ENCODE peak calls at places on chromosomes 11 and 22, in ten cellular contexts. I, E, F, O, J, Z, K, W, P and N are unnamed samples.

GRCh38 chr22:36037102-36037758 is 8.6 kb upstream of the RBFOX2 start:
- DNase-seq in F (no peak), J (no peak), O (no peak), E (no peak), K (no peak), W (no peak), Z (no peak), P (no peak), I (no peak), N (no peak)

GRCh38 chr11:66187453-66187852 is 81.0 kb upstream of the RAB1B start:
- DNase-seq in E (no peak), Z (no peak), O (no peak), K (no peak), P (no peak), I (no peak), F (no peak), J (no peak), W (no peak), N (no peak)

GRCh38 chr11:8291421-8292350 is 28.0 kb upstream of the LMO1 start:
- DNase-seq in O (no peak), Z (no peak), E (no peak), P (no peak), J (no peak), W (no peak), K (no peak), I (no peak), F (no peak), N (no peak)

GRCh38 chr11:124608146-124608545 is 3.1 kb upstream of the PANX3 start:
- DNase-seq in J (no peak), K (no peak), P (no peak), Z (no peak), W (no peak), F (no peak), I (no peak), O (no peak), E (no peak), N (no peak)

GRCh38 chr11:112294688-112295340 is 34.2 kb upstream of the PLET1 start:
- DNase-seq in F (no peak), K (no peak), W (no peak), I (no peak), E (no peak), P (peak; percentile 62), J (no peak), Z (no peak), O (no peak), N (no peak)

GRCh38 chr11:22830082-22830414 is 447 bp upstream of the SVIP start:
- DNase-seq in O (no peak), Z (no peak), E (no peak), I (no peak), F (no peak), K (no peak), P (no peak), J (no peak), W (no peak), N (no peak)

GRCh38 chr11:18384157-18384641 is 10.2 kb upstream of the LDHA start:
- DNase-seq in E (peak; percentile 69), P (peak; percentile 85), O (peak; percentile 94), W (peak; percentile 79), K (peak; percentile 81), I (peak; percentile 63), J (no peak), F (peak; percentile 87), Z (peak; percentile 91), N (peak; percentile 84)

GRCh38 chr11:68049509-68050370 is 10.9 kb downstream of the TCIRG1 start:
- DNase-seq in P (peak; percentile 41), O (no peak), I (no peak), K (peak; percentile 36), F (no peak), E (no peak), W (no peak), J (no peak), Z (no peak), N (no peak)

GRCh38 chr11:75797116-75797515 is 17.9 kb upstream of the UVRAG start:
- DNase-seq in F (no peak), O (no peak), P (no peak), J (no peak), Z (no peak), W (no peak), E (no peak), K (no peak), I (no peak), N (no peak)

GRCh38 chr11:4626207-4627105 is 10.8 kb upstream of the OR51D1 start:
- DNase-seq in Z (peak; percentile 69), W (peak; percentile 67), I (peak; percentile 64), P (peak; percentile 41), K (peak; percentile 83), O (peak; percentile 82), E (peak; percentile 65), F (peak; percentile 83), J (peak; percentile 60), N (peak; percentile 32)

GRCh38 chr11:61899146-61899841 is 7.9 kb upstream of the FADS3 start:
- DNase-seq in O (peak; percentile 79), Z (peak; percentile 71), P (peak; percentile 51), I (peak; percentile 87), W (peak; percentile 86), F (peak; percentile 90), E (peak; percentile 84), K (peak; percentile 72), J (peak; percentile 41), N (no peak)

GRCh38 chr22:40000171-40000570 is 5.4 kb downstream of the FAM83F start:
- DNase-seq in I (no peak), P (no peak), J (no peak), E (no peak), Z (no peak), W (no peak), F (no peak), K (no peak), O (no peak), N (no peak)

GRCh38 chr11:706439-706956 is 467 bp downstream of the EPS8L2 start:
- DNase-seq in O (peak; percentile 34), J (no peak), Z (peak; percentile 87), E (no peak), W (peak; percentile 67), K (peak; percentile 56), F (peak; percentile 54), I (peak; percentile 52), P (peak; percentile 54), N (no peak)
- H3K4me3 ChIP-seq in O (peak overlapping the region; percentile 57), J (peak overlapping the region; percentile 58), Z (peak overlapping the region; percentile 87), E (peak overlapping the region; percentile 54), W (peak overlapping the region; percentile 70), K (peak overlapping the region; percentile 63), F (peak overlapping the region; percentile 71), I (peak overlapping the region; percentile 56), P (peak overlapping the region; percentile 72), N (peak overlapping the region; percentile 67)

GRCh38 chr22:37281646-37282384 is 493 bp upstream of the CYTH4 start:
- DNase-seq in W (no peak), K (no peak), E (no peak), O (no peak), I (no peak), F (no peak), J (no peak), P (no peak), Z (peak; percentile 37), N (no peak)
- H3K4me3 ChIP-seq in W (no peak overlapping the region), K (no peak overlapping the region), E (no peak overlapping the region), O (no peak overlapping the region), I (peak overlapping the region; percentile 47), F (no peak overlapping the region), J (no peak overlapping the region), P (no peak overlapping the region), Z (no peak overlapping the region), N (no peak overlapping the region)

GRCh38 chr22:48575567-48576332 is 1251.9 kb downstream of the BRD1 start:
- DNase-seq in J (no peak), E (no peak), Z (no peak), O (no peak), P (no peak), F (no peak), K (no peak), W (no peak), I (no peak), N (no peak)
- H3K4me3 ChIP-seq in J (no peak overlapping the region), E (no peak overlapping the region), Z (no peak overlapping the region), O (no peak overlapping the region), P (no peak overlapping the region), F (peak overlapping the region; percentile 7), K (no peak overlapping the region), W (peak overlapping the region; percentile 28), I (peak overlapping the region; percentile 40), N (no peak overlapping the region)

DNA sequence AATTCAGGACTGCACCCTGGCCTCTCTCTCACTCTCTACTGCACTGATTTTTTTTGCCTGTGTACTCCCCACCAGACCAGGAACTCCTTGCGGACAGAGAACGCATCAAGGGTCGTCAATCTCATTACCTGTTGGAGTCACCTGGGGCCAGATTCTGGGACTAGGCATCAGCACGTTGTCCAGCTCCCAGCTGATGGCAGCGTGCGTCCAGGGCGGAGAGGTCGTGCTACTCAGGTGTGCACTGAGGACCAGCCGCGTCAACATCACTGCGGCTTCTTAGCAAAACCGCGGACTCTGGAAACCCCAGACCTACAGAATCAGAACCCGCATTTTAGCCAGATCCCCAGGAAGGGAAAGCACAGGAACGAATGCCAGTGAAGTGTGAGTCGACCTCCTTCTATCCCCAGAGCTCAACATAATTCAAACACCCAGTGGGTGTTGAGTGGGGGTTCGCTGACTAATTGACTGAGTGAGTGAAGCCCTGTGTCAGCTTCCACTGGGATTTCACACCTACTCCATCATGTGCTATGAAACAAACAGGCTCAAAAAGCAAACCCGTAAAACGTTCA is 13.2 kb downstream of the KCNJ5 start:
- DNase-seq in E (no peak), J (no peak), W (no peak), Z (peak; percentile 38), F (no peak), I (no peak), P (no peak), K (peak; percentile 76), O (no peak), N (no peak)
- H3K4me3 ChIP-seq in E (peak overlapping the region; percentile 79), J (no peak overlapping the region), W (no peak overlapping the region), Z (peak overlapping the region; percentile 66), F (no peak overlapping the region), I (peak overlapping the region; percentile 67), P (no peak overlapping the region), K (no peak overlapping the region), O (no peak overlapping the region), N (no peak overlapping the region)

GRCh38 chr22:23055448-23056179 is 14.7 kb upstream of the GNAZ start:
- DNase-seq in O (no peak), K (no peak), E (no peak), J (no peak), F (no peak), Z (no peak), P (no peak), W (no peak), I (no peak), N (no peak)

GRCh38 chr22:23057331-23057730 is 13.0 kb upstream of the GNAZ start:
- DNase-seq in E (no peak), K (no peak), O (no peak), I (no peak), J (no peak), W (no peak), Z (no peak), P (no peak), F (no peak), N (no peak)

GRCh38 chr22:23054531-23055257 is 15.6 kb upstream of the GNAZ start:
- DNase-seq in W (no peak), F (peak; percentile 15), P (no peak), E (no peak), J (no peak), K (no peak), I (peak; percentile 35), O (no peak), Z (no peak), N (peak; percentile 10)

GRCh38 chr22:23053051-23053707 is 17.1 kb upstream of the GNAZ start:
- DNase-seq in O (no peak), W (no peak), F (no peak), K (no peak), P (no peak), J (no peak), Z (no peak), I (no peak), E (no peak), N (no peak)

GRCh38 chr22:23053912-23054530 is 16.3 kb upstream of the GNAZ start:
- DNase-seq in F (no peak), O (no peak), K (no peak), Z (no peak), W (no peak), J (no peak), I (no peak), P (no peak), E (no peak), N (no peak)
- H3K4me3 ChIP-seq in F (no peak overlapping the region), O (no peak overlapping the region), K (no peak overlapping the region), Z (no peak overlapping the region), W (no peak overlapping the region), J (no peak overlapping the region), I (no peak overlapping the region), P (no peak overlapping the region), E (no peak overlapping the region), N (no peak overlapping the region)